ENCODE peak calls at places on chromosomes 6 and 20, in six cellular contexts. X is T-helper 17 cell, K is SW 1271, F is activated T-helper 1 cell treated with Interleukin-2 at 50 U/mL for 16 hours, N is heart right ventricle, H is Daoy. D is an unnamed sample.

GRCh38 chr6:33672808-33673207 is 38.7 kb downstream of the UQCC2 start:
- DNase-seq in X (no peak), K (peak; percentile 89), F (no peak), N (peak; percentile 88), H (peak; percentile 95), D (peak; percentile 69)

GRCh38 chr6:24855389-24856245 is 56.9 kb upstream of the ARMH2 start:
- DNase-seq in X (peak; percentile 50), K (peak; percentile 80), F (peak; percentile 41), N (peak; percentile 21), H (peak; percentile 73), D (no peak)

GRCh38 chr6:37119387-37119886 is 50.5 kb upstream of the PIM1 start:
- DNase-seq in X (no peak), K (no peak), F (no peak), N (no peak), H (no peak), D (no peak)

GRCh38 chr6:129112591-129112990 is 229.7 kb downstream of the LAMA2 start:
- DNase-seq in X (no peak), K (no peak), F (no peak), N (no peak), H (no peak), D (no peak)

GRCh38 chr6:105326838-105327745 is 75.8 kb downstream of the PREP start:
- DNase-seq in X (no peak), K (peak; percentile 28), F (no peak), N (no peak), H (peak; percentile 59), D (no peak)

GRCh38 chr20:23029324-23029723 is 5.8 kb upstream of the SSTR4 start:
- DNase-seq in X (no peak), K (no peak), F (no peak), N (no peak), H (no peak), D (no peak)

GRCh38 chr6:149499066-149499465 is 14.3 kb upstream of the ZC3H12D start:
- DNase-seq in X (no peak), K (no peak), F (no peak), N (no peak), H (peak; percentile 86), D (no peak)

GRCh38 chr6:143963158-143963919 is 44.7 kb downstream of the PLAGL1 start:
- DNase-seq in X (no peak), K (no peak), F (no peak), N (no peak), H (no peak), D (no peak)

GRCh38 chr6:164439331-164439730 is 870.1 kb downstream of the C6orf118 start:
- DNase-seq in X (no peak), K (no peak), F (no peak), N (no peak), H (no peak), D (no peak)

GRCh38 chr6:161301338-161301737 is 27.5 kb upstream of the AGPAT4 start:
- DNase-seq in X (no peak), K (no peak), F (no peak), N (no peak), H (peak; percentile 74), D (no peak)

GRCh38 chr6:24387818-24388217 is 14.9 kb upstream of the MRS2 start:
- DNase-seq in X (no peak), K (no peak), F (no peak), N (no peak), H (no peak), D (no peak)

GRCh38 chr6:41780623-41781301 is at the start of gene PRICKLE4:
- DNase-seq in X (no peak), K (peak; percentile 53), F (no peak), N (peak; percentile 63), H (peak; percentile 44), D (no peak)

GRCh38 chr6:87909849-87910248 is 137.8 kb upstream of the SPACA1 start:
- DNase-seq in X (no peak), K (no peak), F (no peak), N (no peak), H (peak; percentile 94), D (no peak)

D was measured in thoracic aorta.